ENCODE peak calls at places on chromosomes 2 and 18, in nine cellular contexts. One of them, this sample, is unnamed.

GRCh38 chr18:4230450-4231168 is 224.5 kb downstream of the DLGAP1 start:
- DNase-seq in CD8-positive, alpha-beta T cell: no peak
- DNase-seq in PC-3: no peak
- DNase-seq in pancreas: no peak
- DNase-seq in BE2C: no peak
- DNase-seq in fibroblast of lung: no peak
- DNase-seq in right lobe of liver: no peak
- DNase-seq in cardiac muscle cell: no peak
- DNase-seq in ascending aorta: no peak
- DNase-seq in this sample: no peak

GRCh38 chr2:217622205-217622621 is 380.6 kb downstream of the TNS1 start:
- DNase-seq in CD8-positive, alpha-beta T cell: no peak
- DNase-seq in PC-3: no peak
- DNase-seq in pancreas: no peak
- DNase-seq in BE2C: peak; percentile 51
- DNase-seq in fibroblast of lung: peak; percentile 91
- DNase-seq in right lobe of liver: no peak
- DNase-seq in cardiac muscle cell: peak; percentile 26
- DNase-seq in ascending aorta: no peak
- DNase-seq in this sample: peak; percentile 42

GRCh38 chr2:64284751-64285150 is 140.5 kb upstream of the PELI1 start:
- DNase-seq in CD8-positive, alpha-beta T cell: no peak
- DNase-seq in PC-3: no peak
- DNase-seq in pancreas: no peak
- DNase-seq in BE2C: no peak
- DNase-seq in fibroblast of lung: no peak
- DNase-seq in right lobe of liver: no peak
- DNase-seq in cardiac muscle cell: no peak
- DNase-seq in ascending aorta: no peak
- DNase-seq in this sample: no peak

GRCh38 chr2:164565345-164565744 is 55.9 kb downstream of the GRB14 start:
- DNase-seq in CD8-positive, alpha-beta T cell: no peak
- DNase-seq in PC-3: no peak
- DNase-seq in pancreas: no peak
- DNase-seq in BE2C: no peak
- DNase-seq in fibroblast of lung: no peak
- DNase-seq in right lobe of liver: no peak
- DNase-seq in cardiac muscle cell: no peak
- DNase-seq in ascending aorta: no peak
- DNase-seq in this sample: no peak

GRCh38 chr2:201482543-201482942 is 31.0 kb downstream of the STRADB start:
- DNase-seq in CD8-positive, alpha-beta T cell: no peak
- DNase-seq in PC-3: no peak
- DNase-seq in pancreas: no peak
- DNase-seq in BE2C: no peak
- DNase-seq in fibroblast of lung: no peak
- DNase-seq in right lobe of liver: no peak
- DNase-seq in cardiac muscle cell: no peak
- DNase-seq in ascending aorta: no peak
- DNase-seq in this sample: no peak

GRCh38 chr18:44181951-44182350 is 498.7 kb upstream of the SETBP1 start:
- DNase-seq in CD8-positive, alpha-beta T cell: no peak
- DNase-seq in PC-3: no peak
- DNase-seq in pancreas: no peak
- DNase-seq in BE2C: no peak
- DNase-seq in fibroblast of lung: no peak
- DNase-seq in right lobe of liver: no peak
- DNase-seq in cardiac muscle cell: no peak
- DNase-seq in ascending aorta: no peak
- DNase-seq in this sample: no peak

GRCh38 chr2:2839393-2840096 is 508.5 kb upstream of the MYT1L start:
- DNase-seq in CD8-positive, alpha-beta T cell: no peak
- DNase-seq in PC-3: no peak
- DNase-seq in pancreas: no peak
- DNase-seq in BE2C: no peak
- DNase-seq in fibroblast of lung: no peak
- DNase-seq in right lobe of liver: no peak
- DNase-seq in cardiac muscle cell: no peak
- DNase-seq in ascending aorta: peak; percentile 38
- DNase-seq in this sample: no peak

GRCh38 chr2:238105506-238106338 is 5.6 kb downstream of the ESPNL start:
- DNase-seq in CD8-positive, alpha-beta T cell: no peak
- DNase-seq in PC-3: no peak
- DNase-seq in pancreas: peak; percentile 53
- DNase-seq in BE2C: no peak
- DNase-seq in fibroblast of lung: no peak
- DNase-seq in right lobe of liver: no peak
- DNase-seq in cardiac muscle cell: no peak
- DNase-seq in ascending aorta: peak; percentile 42
- DNase-seq in this sample: no peak

GRCh38 chr2:136057023-136057801 is 60.7 kb downstream of the CXCR4 start:
- DNase-seq in CD8-positive, alpha-beta T cell: no peak
- DNase-seq in PC-3: no peak
- DNase-seq in pancreas: no peak
- DNase-seq in BE2C: no peak
- DNase-seq in fibroblast of lung: no peak
- DNase-seq in right lobe of liver: no peak
- DNase-seq in cardiac muscle cell: no peak
- DNase-seq in ascending aorta: no peak
- DNase-seq in this sample: no peak

GRCh38 chr18:77111449-77112160 is 21.0 kb downstream of the MBP start:
- DNase-seq in CD8-positive, alpha-beta T cell: no peak
- DNase-seq in PC-3: no peak
- DNase-seq in pancreas: no peak
- DNase-seq in BE2C: no peak
- DNase-seq in fibroblast of lung: no peak
- DNase-seq in right lobe of liver: no peak
- DNase-seq in cardiac muscle cell: no peak
- DNase-seq in ascending aorta: no peak
- DNase-seq in this sample: peak; percentile 49

GRCh38 chr2:45938649-45939511 is 287.4 kb downstream of the PRKCE start:
- DNase-seq in CD8-positive, alpha-beta T cell: no peak
- DNase-seq in PC-3: peak; percentile 99
- DNase-seq in pancreas: peak; percentile 64
- DNase-seq in BE2C: peak; percentile 26
- DNase-seq in fibroblast of lung: peak; percentile 96
- DNase-seq in right lobe of liver: peak; percentile 79
- DNase-seq in cardiac muscle cell: peak; percentile 96
- DNase-seq in ascending aorta: peak; percentile 88
- DNase-seq in this sample: peak; percentile 77

GRCh38 chr2:36456227-36456788 is 100.7 kb downstream of the CRIM1 start:
- DNase-seq in CD8-positive, alpha-beta T cell: no peak
- DNase-seq in PC-3: no peak
- DNase-seq in pancreas: no peak
- DNase-seq in BE2C: no peak
- DNase-seq in fibroblast of lung: peak; percentile 75
- DNase-seq in right lobe of liver: no peak
- DNase-seq in cardiac muscle cell: peak; percentile 91
- DNase-seq in ascending aorta: peak; percentile 84
- DNase-seq in this sample: peak; percentile 60

GRCh38 chr2:68645523-68645922 is 2.1 kb downstream of the PROKR1 start:
- DNase-seq in CD8-positive, alpha-beta T cell: no peak
- DNase-seq in PC-3: peak; percentile 4
- DNase-seq in pancreas: no peak
- DNase-seq in BE2C: peak; percentile 14
- DNase-seq in fibroblast of lung: peak; percentile 15
- DNase-seq in right lobe of liver: no peak
- DNase-seq in cardiac muscle cell: peak; percentile 3
- DNase-seq in ascending aorta: no peak
- DNase-seq in this sample: no peak

DNA sequence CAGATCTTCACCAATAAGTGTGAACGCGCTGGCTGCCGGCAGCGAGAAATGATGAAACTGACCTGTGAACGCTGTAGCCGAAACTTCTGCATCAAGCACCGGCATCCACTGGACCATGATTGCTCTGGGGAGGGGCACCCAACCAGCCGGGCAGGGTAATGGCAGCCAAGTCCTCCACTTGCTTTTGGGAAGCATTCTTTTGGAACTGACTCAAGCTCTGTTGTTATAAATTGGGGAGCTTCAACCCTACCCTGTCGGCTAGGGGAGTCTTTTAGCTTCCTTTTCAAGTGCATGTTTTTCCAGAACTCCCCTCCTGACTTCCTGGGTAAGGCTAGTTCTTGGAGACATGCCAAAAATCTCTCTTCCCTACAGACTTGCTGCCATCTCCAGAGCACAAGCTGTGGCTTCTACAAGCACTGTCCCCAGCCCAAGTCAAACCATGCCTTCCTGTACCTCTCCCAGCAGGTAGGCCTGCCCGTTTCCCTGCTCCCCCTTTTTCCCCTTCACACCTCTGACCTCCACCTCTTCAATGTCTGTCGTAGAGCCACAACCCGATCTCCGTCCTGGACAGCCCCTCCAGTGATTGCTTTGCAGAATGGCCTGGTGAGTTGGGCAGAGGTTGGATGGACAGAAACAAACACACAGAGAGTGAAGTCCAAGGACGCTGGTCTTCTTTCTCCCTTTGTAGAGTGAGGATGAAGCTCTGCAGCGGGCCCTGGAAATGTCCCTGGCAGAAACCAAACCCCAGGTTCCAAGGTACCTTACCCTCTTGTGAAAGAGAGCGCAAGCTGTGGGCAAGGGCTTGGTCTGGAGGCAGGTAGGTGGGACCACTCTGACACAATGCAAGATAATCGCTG is 1.5 kb downstream of the ZFAND2B start:
- DNase-seq in CD8-positive, alpha-beta T cell: no peak
- DNase-seq in PC-3: peak; percentile 38
- DNase-seq in pancreas: no peak
- DNase-seq in BE2C: no peak
- DNase-seq in fibroblast of lung: peak; percentile 35
- DNase-seq in right lobe of liver: no peak
- DNase-seq in cardiac muscle cell: peak; percentile 62
- DNase-seq in ascending aorta: peak; percentile 63
- DNase-seq in this sample: no peak
- H3K4me3 ChIP-seq in CD8-positive, alpha-beta T cell: peak overlapping the region; percentile 68
- H3K4me3 ChIP-seq in PC-3: peak overlapping the region; percentile 66
- H3K4me3 ChIP-seq in pancreas: no peak overlapping the region
- H3K4me3 ChIP-seq in BE2C: peak overlapping the region; percentile 71
- H3K4me3 ChIP-seq in fibroblast of lung: peak overlapping the region; percentile 58
- H3K4me3 ChIP-seq in right lobe of liver: peak overlapping the region; percentile 82
- H3K4me3 ChIP-seq in cardiac muscle cell: no peak overlapping the region
- H3K4me3 ChIP-seq in ascending aorta: peak overlapping the region; percentile 90
- H3K4me3 ChIP-seq in this sample: no peak overlapping the region

DNA sequence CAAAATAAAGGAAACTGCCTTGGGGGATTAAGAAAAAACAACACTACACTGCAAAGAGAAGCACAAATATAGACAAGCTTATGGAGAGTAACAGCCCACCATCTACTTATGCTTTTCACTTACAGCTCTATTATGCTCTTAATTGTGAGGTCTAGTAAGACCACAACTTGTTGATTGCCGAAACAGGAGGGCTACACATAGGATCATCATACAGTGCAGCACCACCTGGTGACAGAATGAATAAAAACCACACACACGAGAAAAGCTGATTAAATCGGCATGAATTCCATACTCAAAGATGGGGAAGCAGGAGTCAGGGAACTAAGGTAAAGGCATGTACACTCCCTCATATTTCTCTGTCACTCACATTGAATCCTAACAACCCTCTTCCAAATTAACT is 259.2 kb downstream of the IKZF2 start:
- DNase-seq in CD8-positive, alpha-beta T cell: no peak
- DNase-seq in PC-3: peak; percentile 75
- DNase-seq in pancreas: no peak
- DNase-seq in BE2C: peak; percentile 18
- DNase-seq in fibroblast of lung: peak; percentile 53
- DNase-seq in right lobe of liver: no peak
- DNase-seq in cardiac muscle cell: peak; percentile 75
- DNase-seq in ascending aorta: no peak
- DNase-seq in this sample: no peak
- TF ChIP-seq CTCF in CD8-positive, alpha-beta T cell: no peak
- TF ChIP-seq CTCF in PC-3: peak; percentile 81
- TF ChIP-seq CTCF in pancreas: no peak
- TF ChIP-seq CTCF in BE2C: peak; percentile 55
- TF ChIP-seq CTCF in fibroblast of lung: peak; percentile 59
- TF ChIP-seq CTCF in right lobe of liver: peak; percentile 30
- TF ChIP-seq CTCF in cardiac muscle cell: peak; percentile 55
- TF ChIP-seq CTCF in ascending aorta: peak; percentile 23
- TF ChIP-seq CTCF in this sample: no peak

DNA sequence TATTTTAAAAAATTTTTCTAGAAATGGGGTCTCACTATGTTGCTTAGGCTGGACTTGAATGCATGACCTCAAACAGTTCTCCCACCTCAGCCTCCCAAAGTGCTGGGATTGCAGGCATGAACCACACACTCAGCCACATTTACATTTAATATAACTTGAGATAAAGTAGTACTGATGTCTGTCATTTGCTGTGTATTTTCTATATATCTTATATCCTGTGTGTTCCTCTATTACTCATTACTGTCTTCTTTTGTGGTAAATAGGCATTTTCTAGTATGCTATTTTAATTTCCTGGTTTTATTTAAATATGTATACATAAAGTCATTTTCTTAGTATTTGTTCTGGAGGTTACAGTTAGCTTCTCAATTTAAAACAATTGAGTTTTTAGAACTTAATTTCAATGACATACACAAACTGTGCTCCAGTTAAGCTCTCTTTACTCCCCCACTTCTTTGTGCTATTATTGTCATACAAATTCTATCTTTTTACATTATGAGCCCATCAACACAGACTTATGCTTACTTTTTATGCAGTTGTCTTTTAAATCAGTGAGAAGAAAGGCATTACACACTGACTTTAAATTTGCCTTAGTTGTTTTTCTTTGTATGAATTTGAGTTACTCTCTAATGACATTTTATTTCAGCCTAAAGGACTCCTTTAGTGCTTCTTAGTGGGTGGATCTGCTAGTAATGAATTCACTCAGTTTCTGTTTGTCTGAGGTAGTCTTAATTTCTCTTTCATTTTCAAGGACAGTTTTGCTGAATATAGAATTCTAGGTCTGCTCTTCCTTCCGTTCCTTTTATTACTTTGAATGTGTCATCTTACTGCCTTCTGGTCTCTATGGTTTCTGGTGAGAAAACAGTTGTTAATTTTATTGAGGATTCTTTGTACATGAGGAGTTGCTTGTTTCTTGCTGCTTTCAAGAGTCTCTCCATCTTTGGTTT is 6.2 kb upstream of the INPP4A start:
- DNase-seq in CD8-positive, alpha-beta T cell: no peak
- DNase-seq in PC-3: no peak
- DNase-seq in pancreas: no peak
- DNase-seq in BE2C: no peak
- DNase-seq in fibroblast of lung: no peak
- DNase-seq in right lobe of liver: no peak
- DNase-seq in cardiac muscle cell: no peak
- DNase-seq in ascending aorta: no peak
- DNase-seq in this sample: no peak
- H3K9me3 ChIP-seq in CD8-positive, alpha-beta T cell: peaks cover 3% of the 10 kb centered on the region
- H3K9me3 ChIP-seq in PC-3: peaks cover 5% of the 10 kb centered on the region
- H3K9me3 ChIP-seq in pancreas: no peaks in the 10 kb centered on the region
- H3K9me3 ChIP-seq in BE2C: no peaks in the 10 kb centered on the region
- H3K9me3 ChIP-seq in fibroblast of lung: no peaks in the 10 kb centered on the region
- H3K9me3 ChIP-seq in right lobe of liver: no peaks in the 10 kb centered on the region
- H3K9me3 ChIP-seq in cardiac muscle cell: no peaks in the 10 kb centered on the region
- H3K9me3 ChIP-seq in ascending aorta: no peaks in the 10 kb centered on the region
- H3K9me3 ChIP-seq in this sample: peaks cover 3% of the 10 kb centered on the region

DNA sequence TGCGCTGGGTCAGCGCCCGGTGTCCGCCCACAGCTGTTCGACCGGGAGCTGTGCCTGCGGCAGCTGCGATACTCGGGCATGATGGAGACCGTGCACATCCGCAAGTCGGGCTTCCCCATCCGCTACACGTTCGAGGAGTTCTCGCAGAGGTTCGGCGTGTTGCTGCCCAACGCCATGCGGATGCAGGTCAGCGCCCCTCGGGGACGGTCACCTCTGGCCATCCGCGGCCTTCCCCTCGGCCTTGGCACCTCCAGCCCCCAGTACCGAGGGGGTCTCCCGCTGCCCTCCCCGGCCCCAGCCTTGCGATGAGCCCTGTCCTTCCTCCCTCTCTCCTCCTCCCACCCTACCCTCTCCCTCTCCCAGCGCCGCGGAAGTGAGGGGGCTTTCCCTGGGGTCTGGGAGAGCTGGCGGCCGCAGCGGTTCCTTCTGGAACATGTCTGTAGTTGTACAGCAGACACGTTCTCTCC is 53.2 kb upstream of the GPR17 start:
- DNase-seq in CD8-positive, alpha-beta T cell: no peak
- DNase-seq in PC-3: no peak
- DNase-seq in pancreas: peak; percentile 52
- DNase-seq in BE2C: no peak
- DNase-seq in fibroblast of lung: no peak
- DNase-seq in right lobe of liver: no peak
- DNase-seq in cardiac muscle cell: no peak
- DNase-seq in ascending aorta: peak; percentile 58
- DNase-seq in this sample: no peak
- H3K4me3 ChIP-seq in CD8-positive, alpha-beta T cell: no peak overlapping the region
- H3K4me3 ChIP-seq in PC-3: no peak overlapping the region
- H3K4me3 ChIP-seq in pancreas: no peak overlapping the region
- H3K4me3 ChIP-seq in BE2C: no peak overlapping the region
- H3K4me3 ChIP-seq in fibroblast of lung: no peak overlapping the region
- H3K4me3 ChIP-seq in right lobe of liver: no peak overlapping the region
- H3K4me3 ChIP-seq in cardiac muscle cell: no peak overlapping the region
- H3K4me3 ChIP-seq in ascending aorta: no peak overlapping the region
- H3K4me3 ChIP-seq in this sample: no peak overlapping the region

This sample was measured in mucosa of descending colon.